ENCODE peak calls at places on chromosomes 2 and 18, in ten cellular contexts. T is dorsolateral prefrontal cortex; H is CD8-positive, alpha-beta T cell; S is breast epithelium; Y is thoracic aorta; O is uterus; R is psoas muscle; F is Peyer's patch; A is PC-3; L is mammary epithelial cell. V is an unnamed sample.

GRCh38 chr2:215107229-215108056 is 31.0 kb downstream of the ABCA12 start:
- DNase-seq in T (no peak), H (no peak), S (peak), Y (no peak), O (no peak), R (no peak), F (no peak), A (no peak), L (peak), V (no peak)

GRCh38 chr2:56204556-56204955 is 20.8 kb downstream of the CCDC85A start:
- DNase-seq in T (no peak), H (no peak), S (no peak), Y (no peak), O (no peak), R (no peak), F (no peak), A (no peak), L (peak), V (no peak)

GRCh38 chr18:44502790-44503189 is 177.9 kb upstream of the SETBP1 start:
- DNase-seq in T (no peak), H (no peak), S (no peak), Y (no peak), O (no peak), R (no peak), F (no peak), A (no peak), L (no peak), V (no peak)

GRCh38 chr2:11109002-11109401 is 46.3 kb upstream of the SLC66A3 start:
- DNase-seq in T (no peak), H (no peak), S (no peak), Y (no peak), O (no peak), R (no peak), F (no peak), A (no peak), L (no peak), V (no peak)

GRCh38 chr2:170885130-170885791 is 43.8 kb upstream of the GORASP2 start:
- DNase-seq in T (no peak), H (no peak), S (no peak), Y (no peak), O (no peak), R (no peak), F (no peak), A (peak), L (peak), V (no peak)

GRCh38 chr2:27664245-27664574 is 521 bp downstream of the SLC4A1AP start:
- DNase-seq in T (no peak), H (no peak), S (no peak), Y (no peak), O (no peak), R (no peak), F (no peak), A (no peak), L (no peak), V (no peak)

GRCh38 chr2:241843321-241844065 is 15.2 kb downstream of the PDCD1 start:
- DNase-seq in T (no peak), H (no peak), S (no peak), Y (no peak), O (no peak), R (peak), F (no peak), A (no peak), L (no peak), V (no peak)

GRCh38 chr2:27715318-27716165 is 51.9 kb downstream of the SLC4A1AP start:
- DNase-seq in T (peak), H (no peak), S (no peak), Y (no peak), O (peak), R (peak), F (no peak), A (peak), L (no peak), V (peak)

GRCh38 chr2:46091004-46091403 is 206.2 kb upstream of the EPAS1 start:
- DNase-seq in T (no peak), H (no peak), S (no peak), Y (no peak), O (no peak), R (no peak), F (no peak), A (peak), L (no peak), V (no peak)

GRCh38 chr2:11625671-11626070 is 44.3 kb downstream of the NTSR2 start:
- DNase-seq in T (no peak), H (no peak), S (no peak), Y (no peak), O (no peak), R (no peak), F (no peak), A (no peak), L (no peak), V (no peak)

GRCh38 chr2:203583696-203584095 is 48.6 kb upstream of the RAPH1 start:
- DNase-seq in T (no peak), H (no peak), S (no peak), Y (peak), O (no peak), R (no peak), F (no peak), A (peak), L (peak), V (no peak)

GRCh38 chr2:160876029-160876428 is 284.2 kb upstream of the TANK start:
- DNase-seq in T (no peak), H (no peak), S (no peak), Y (no peak), O (no peak), R (no peak), F (no peak), A (peak), L (peak), V (no peak)

GRCh38 chr2:158965731-158966130 is 2.7 kb upstream of the TANC1 start:
- DNase-seq in T (no peak), H (no peak), S (no peak), Y (no peak), O (no peak), R (no peak), F (no peak), A (no peak), L (no peak), V (no peak)

GRCh38 chr2:223041527-223042109 is 10.4 kb upstream of the KCNE4 start:
- DNase-seq in T (no peak), H (no peak), S (no peak), Y (peak), O (peak), R (peak), F (peak), A (peak), L (peak), V (peak)

GRCh38 chr2:191115391-191115790 is 35.4 kb downstream of the STAT4 start:
- DNase-seq in T (no peak), H (peak), S (no peak), Y (no peak), O (no peak), R (no peak), F (no peak), A (no peak), L (peak), V (no peak)

GRCh38 chr2:236049981-236050380 is 118.2 kb downstream of the GBX2 start:
- DNase-seq in T (no peak), H (no peak), S (no peak), Y (no peak), O (no peak), R (no peak), F (no peak), A (no peak), L (no peak), V (no peak)

GRCh38 chr18:9947248-9947647 is 33.4 kb downstream of the VAPA start:
- DNase-seq in T (no peak), H (no peak), S (no peak), Y (no peak), O (no peak), R (no peak), F (no peak), A (peak), L (peak), V (no peak)

GRCh38 chr2:120237491-120237902 is 14.3 kb upstream of the TMEM185B start:
- DNase-seq in T (no peak), H (no peak), S (no peak), Y (no peak), O (no peak), R (no peak), F (no peak), A (peak), L (peak), V (no peak)

GRCh38 chr18:8661754-8662573 is 43.4 kb upstream of the MTCL1 start:
- DNase-seq in T (no peak), H (no peak), S (no peak), Y (no peak), O (no peak), R (no peak), F (no peak), A (peak), L (peak), V (peak)

GRCh38 chr2:170740660-170741059 is 25.5 kb downstream of the SP5 start:
- DNase-seq in T (no peak), H (no peak), S (no peak), Y (no peak), O (no peak), R (no peak), F (no peak), A (no peak), L (no peak), V (no peak)

GRCh38 chr2:196434217-196434616 is 205.3 kb upstream of the CCDC150 start:
- DNase-seq in T (no peak), H (no peak), S (no peak), Y (no peak), O (no peak), R (no peak), F (no peak), A (no peak), L (no peak), V (no peak)

GRCh38 chr2:219362524-219363164 is 25.1 kb downstream of the DNPEP start:
- DNase-seq in T (peak), H (no peak), S (peak), Y (no peak), O (no peak), R (peak), F (peak), A (peak), L (peak), V (peak)

GRCh38 chr18:79975985-79976680 is 11.7 kb downstream of the HSBP1L1 start:
- DNase-seq in T (no peak), H (no peak), S (no peak), Y (no peak), O (no peak), R (no peak), F (no peak), A (no peak), L (no peak), V (peak)

DNA sequence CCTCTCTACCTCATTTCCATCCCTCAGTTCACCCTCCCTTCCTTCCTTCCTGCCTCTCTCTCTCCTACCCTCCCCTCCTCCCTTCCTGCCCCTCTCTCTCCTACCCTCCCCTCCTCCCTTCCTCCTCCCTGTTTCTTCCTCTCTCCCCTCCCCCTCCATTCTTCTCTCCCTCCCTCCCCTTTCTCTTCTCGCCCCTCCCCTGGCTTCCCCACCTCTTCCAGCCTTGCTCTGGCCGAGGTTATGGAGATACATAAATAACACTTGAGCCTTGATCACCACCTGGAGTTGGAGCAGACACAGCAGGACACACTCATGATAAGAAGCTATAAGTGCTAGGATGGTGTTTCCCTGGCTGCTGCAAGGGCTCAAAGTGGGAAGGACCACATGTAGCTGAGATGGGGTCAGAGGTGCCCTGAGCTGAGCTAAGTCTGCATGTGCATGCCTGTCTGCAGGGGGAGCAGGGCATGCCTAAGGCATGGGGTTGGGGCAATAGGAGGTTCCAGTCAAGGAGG is 326.1 kb upstream of the HS6ST1 start:
- DNase-seq in T (no peak), H (no peak), S (no peak), Y (no peak), O (no peak), R (no peak), F (no peak), A (no peak), L (no peak), V (no peak)
- TF ChIP-seq CTCF in T (no peak), H (no peak), S (no peak), Y (no peak), O (no peak), R (no peak), F (no peak), A (no peak), L (no peak), V (no peak)

GRCh38 chr2:118052474-118052873 is 35.8 kb upstream of the INSIG2 start:
- DNase-seq in T (no peak), H (no peak), S (no peak), Y (no peak), O (no peak), R (no peak), F (no peak), A (no peak), L (no peak), V (no peak)

GRCh38 chr2:118058979-118059378 is 29.3 kb upstream of the INSIG2 start:
- DNase-seq in T (no peak), H (no peak), S (no peak), Y (no peak), O (no peak), R (no peak), F (no peak), A (no peak), L (no peak), V (no peak)

GRCh38 chr2:118059919-118060478 is 28.3 kb upstream of the INSIG2 start:
- DNase-seq in T (no peak), H (no peak), S (no peak), Y (no peak), O (no peak), R (no peak), F (no peak), A (peak), L (peak), V (no peak)

GRCh38 chr2:118055512-118056164 is 32.6 kb upstream of the INSIG2 start:
- DNase-seq in T (no peak), H (no peak), S (no peak), Y (no peak), O (no peak), R (no peak), F (peak), A (no peak), L (no peak), V (no peak)

GRCh38 chr2:118056165-118056534 is 32.1 kb upstream of the INSIG2 start:
- DNase-seq in T (no peak), H (no peak), S (no peak), Y (no peak), O (no peak), R (no peak), F (peak), A (no peak), L (no peak), V (no peak)
- H3K4me3 ChIP-seq in T (no peak), H (no peak), S (no peak), Y (no peak), O (no peak), R (no peak), F (no peak), A (no peak), L (no peak), V (no peak)

GRCh38 chr18:34805117-34805882 is 95.2 kb downstream of the DTNA start:
- DNase-seq in T (no peak), H (no peak), S (no peak), Y (no peak), O (no peak), R (no peak), F (no peak), A (no peak), L (no peak), V (no peak)

GRCh38 chr18:34807106-34807796 is 97.2 kb downstream of the DTNA start:
- DNase-seq in T (no peak), H (no peak), S (peak), Y (no peak), O (no peak), R (no peak), F (no peak), A (peak), L (peak), V (no peak)

GRCh38 chr18:34808389-34808788 is 98.3 kb downstream of the DTNA start:
- DNase-seq in T (no peak), H (no peak), S (no peak), Y (no peak), O (no peak), R (no peak), F (no peak), A (no peak), L (peak), V (no peak)

GRCh38 chr18:34806527-34806926 is 96.4 kb downstream of the DTNA start:
- DNase-seq in T (no peak), H (no peak), S (no peak), Y (no peak), O (no peak), R (no peak), F (no peak), A (no peak), L (no peak), V (peak)

GRCh38 chr18:34809697-34810096 is 99.6 kb downstream of the DTNA start:
- DNase-seq in T (peak), H (no peak), S (no peak), Y (no peak), O (peak), R (peak), F (no peak), A (peak), L (peak), V (peak)
- H3K27ac ChIP-seq in T (peak), H (no peak), S (peak), Y (peak), O (peak), R (no peak), F (no peak), A (no peak), L (no peak), V (no peak)

DNA sequence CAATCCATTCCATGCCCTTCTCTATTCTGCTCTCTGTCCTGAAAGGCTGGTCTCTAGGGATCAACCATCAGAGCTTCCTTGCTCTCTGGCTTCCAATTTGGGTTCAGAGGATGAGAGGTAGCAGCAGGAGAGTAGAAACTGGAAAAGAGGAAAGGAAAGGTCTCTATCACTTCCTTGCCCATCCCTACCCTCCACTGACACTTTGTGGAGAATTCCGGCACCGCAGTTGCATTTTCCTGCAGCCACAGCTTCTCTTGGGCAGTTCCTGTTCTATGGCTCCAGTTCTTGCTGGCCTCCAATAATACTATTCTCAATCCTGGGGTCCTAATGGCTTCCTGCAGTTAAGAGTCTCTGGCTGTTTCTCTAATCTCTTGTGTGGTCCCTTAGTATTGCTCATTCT is 13.3 kb upstream of the IMPACT start:
- DNase-seq in T (peak), H (no peak), S (no peak), Y (no peak), O (no peak), R (no peak), F (no peak), A (peak), L (no peak), V (no peak)
- TF ChIP-seq CTCF in T (no peak), H (no peak), S (no peak), Y (no peak), O (no peak), R (no peak), F (no peak), A (peak), L (no peak), V (no peak)

V was measured in body of pancreas.